ENCODE peak calls at places on chromosomes 6 and 20, in nine cellular contexts. T is posterior cingulate gyrus; B is AG08396; E is myocyte; K is dermis microvascular lymphatic vessel endothelial cell; Q is CD8-positive, alpha-beta T cell; H is GM23338; N is esophagus squamous epithelium; L is GM04503. D is an unnamed sample.

GRCh38 chr6:14729186-14729871 is 516.5 kb upstream of the JARID2 start:
- DNase-seq in T (no peak), B (no peak), E (no peak), K (no peak), Q (no peak), H (no peak), N (no peak), L (no peak), D (no peak)

GRCh38 chr20:62921119-62921687 is 5.1 kb downstream of the DIDO1 start:
- DNase-seq in T (no peak), B (peak), E (peak), K (peak), Q (peak), H (peak), N (no peak), L (no peak), D (peak)

GRCh38 chr6:80003841-80004198 is 629 bp upstream of the TTK start:
- DNase-seq in T (peak), B (no peak), E (no peak), K (no peak), Q (peak), H (peak), N (no peak), L (no peak), D (no peak)

GRCh38 chr6:13711384-13711725 is 280 bp downstream of the RANBP9 start:
- DNase-seq in T (no peak), B (no peak), E (no peak), K (no peak), Q (no peak), H (no peak), N (no peak), L (no peak), D (peak)

GRCh38 chr20:38139919-38140753 is 24.9 kb downstream of the TGM2 start:
- DNase-seq in T (no peak), B (no peak), E (peak), K (no peak), Q (no peak), H (no peak), N (no peak), L (no peak), D (no peak)

GRCh38 chr6:139568956-139569538 is 194.6 kb upstream of the CITED2 start:
- DNase-seq in T (no peak), B (peak), E (peak), K (peak), Q (no peak), H (no peak), N (no peak), L (peak), D (no peak)

GRCh38 chr20:53718142-53718481 is 124.5 kb upstream of the ZNF217 start:
- DNase-seq in T (no peak), B (no peak), E (no peak), K (no peak), Q (no peak), H (no peak), N (no peak), L (no peak), D (no peak)

GRCh38 chr6:7916959-7917358 is 6.4 kb upstream of the TXNDC5 start:
- DNase-seq in T (no peak), B (no peak), E (no peak), K (no peak), Q (no peak), H (no peak), N (no peak), L (no peak), D (no peak)

GRCh38 chr6:42471714-42472113 is 20.0 kb upstream of the TRERF1 start:
- DNase-seq in T (no peak), B (no peak), E (no peak), K (no peak), Q (no peak), H (no peak), N (no peak), L (no peak), D (no peak)

GRCh38 chr6:76831299-76831698 is 632.0 kb downstream of the HTR1B start:
- DNase-seq in T (no peak), B (no peak), E (no peak), K (no peak), Q (no peak), H (no peak), N (no peak), L (no peak), D (no peak)

GRCh38 chr6:165774903-165775608 is 112.0 kb upstream of the PDE10A start:
- DNase-seq in T (no peak), B (no peak), E (no peak), K (peak), Q (no peak), H (peak), N (no peak), L (no peak), D (no peak)

GRCh38 chr20:44001667-44002596 is 87.3 kb downstream of the TOX2 start:
- DNase-seq in T (no peak), B (no peak), E (peak), K (no peak), Q (no peak), H (no peak), N (no peak), L (no peak), D (no peak)

GRCh38 chr6:157273756-157274088 is 49.6 kb downstream of the TMEM242 start:
- DNase-seq in T (peak), B (no peak), E (no peak), K (no peak), Q (peak), H (peak), N (peak), L (no peak), D (peak)

GRCh38 chr20:38782275-38782674 is 23.2 kb upstream of the PPP1R16B start:
- DNase-seq in T (no peak), B (no peak), E (no peak), K (no peak), Q (no peak), H (no peak), N (no peak), L (no peak), D (no peak)

GRCh38 chr6:24740861-24741260 is 21.9 kb upstream of the C6orf62 start:
- DNase-seq in T (no peak), B (no peak), E (no peak), K (no peak), Q (no peak), H (no peak), N (no peak), L (no peak), D (no peak)

GRCh38 chr6:6972456-6972855 is 135.3 kb upstream of the RREB1 start:
- DNase-seq in T (no peak), B (no peak), E (peak), K (no peak), Q (no peak), H (no peak), N (no peak), L (no peak), D (no peak)

GRCh38 chr20:12924126-12924525 is 84.6 kb upstream of the SPTLC3 start:
- DNase-seq in T (no peak), B (no peak), E (no peak), K (no peak), Q (no peak), H (no peak), N (no peak), L (no peak), D (no peak)

GRCh38 chr6:6810727-6811126 is 222.2 kb downstream of the LY86 start:
- DNase-seq in T (no peak), B (no peak), E (no peak), K (peak), Q (no peak), H (no peak), N (no peak), L (no peak), D (no peak)

GRCh38 chr6:148716811-148717210 is 30.0 kb upstream of the UST start:
- DNase-seq in T (no peak), B (no peak), E (no peak), K (no peak), Q (no peak), H (no peak), N (no peak), L (peak), D (no peak)

GRCh38 chr20:63238491-63239126 is 2.9 kb downstream of the BIRC7 start:
- DNase-seq in T (no peak), B (no peak), E (no peak), K (no peak), Q (no peak), H (no peak), N (no peak), L (no peak), D (no peak)

GRCh38 chr6:13922750-13923149 is 2.0 kb upstream of the RNF182 start:
- DNase-seq in T (no peak), B (no peak), E (no peak), K (no peak), Q (no peak), H (no peak), N (no peak), L (no peak), D (no peak)

GRCh38 chr20:3312940-3313656 is 74.1 kb upstream of the SLC4A11 start:
- DNase-seq in T (no peak), B (peak), E (peak), K (no peak), Q (no peak), H (no peak), N (no peak), L (peak), D (no peak)

GRCh38 chr6:158057213-158057987 is 75.7 kb downstream of the SYNJ2 start:
- DNase-seq in T (no peak), B (peak), E (peak), K (peak), Q (no peak), H (no peak), N (no peak), L (peak), D (no peak)

GRCh38 chr20:37534401-37535157 is 6.9 kb upstream of the BLCAP start:
- DNase-seq in T (no peak), B (peak), E (peak), K (peak), Q (no peak), H (peak), N (no peak), L (peak), D (no peak)

GRCh38 chr6:4010682-4011081 is 68.3 kb downstream of the FAM217A start:
- DNase-seq in T (no peak), B (no peak), E (no peak), K (no peak), Q (no peak), H (no peak), N (no peak), L (no peak), D (no peak)

GRCh38 chr6:51514396-51515051 is 572.9 kb downstream of the PKHD1 start:
- DNase-seq in T (no peak), B (no peak), E (no peak), K (no peak), Q (no peak), H (no peak), N (no peak), L (no peak), D (no peak)

GRCh38 chr6:169975286-169975685 is 223.9 kb downstream of the ERMARD start:
- DNase-seq in T (no peak), B (no peak), E (peak), K (no peak), Q (no peak), H (no peak), N (no peak), L (no peak), D (no peak)